ENCODE peak calls at places on chromosomes 11 and 22, in four cellular contexts. One of them, this sample, is unnamed.

GRCh38 chr11:35389897-35390462 is 29.4 kb downstream of the SLC1A2 start:
- DNase-seq in cardiac muscle cell: no peak
- DNase-seq in GM12865: peak
- DNase-seq in epithelial cell of esophagus: peak
- DNase-seq in this sample: no peak

GRCh38 chr22:48567213-48567975 is 1260.3 kb downstream of the BRD1 start:
- DNase-seq in epithelial cell of esophagus: no peak
- DNase-seq in cardiac muscle cell: no peak
- DNase-seq in GM12865: no peak
- DNase-seq in this sample: peak

GRCh38 chr11:36391062-36391461 is 95.0 kb downstream of the PRR5L start:
- DNase-seq in epithelial cell of esophagus: no peak
- DNase-seq in GM12865: no peak
- DNase-seq in cardiac muscle cell: no peak
- DNase-seq in this sample: no peak

GRCh38 chr11:1387961-1388762 is 1.6 kb upstream of the BRSK2 start:
- DNase-seq in cardiac muscle cell: no peak
- DNase-seq in GM12865: no peak
- DNase-seq in epithelial cell of esophagus: no peak
- DNase-seq in this sample: no peak

GRCh38 chr11:68996376-68997123 is 15.8 kb upstream of the MRGPRD start:
- DNase-seq in GM12865: no peak
- DNase-seq in cardiac muscle cell: no peak
- DNase-seq in epithelial cell of esophagus: no peak
- DNase-seq in this sample: no peak

GRCh38 chr11:134178275-134178674 is 45.5 kb downstream of the NCAPD3 start:
- DNase-seq in epithelial cell of esophagus: no peak
- DNase-seq in GM12865: no peak
- DNase-seq in cardiac muscle cell: no peak
- DNase-seq in this sample: no peak

GRCh38 chr11:91230647-91231046 is 994.0 kb upstream of the FAT3 start:
- DNase-seq in cardiac muscle cell: no peak
- DNase-seq in epithelial cell of esophagus: no peak
- DNase-seq in GM12865: no peak
- DNase-seq in this sample: no peak

GRCh38 chr11:68212421-68213134 is 518 bp downstream of the KMT5B start:
- DNase-seq in cardiac muscle cell: peak
- DNase-seq in GM12865: peak
- DNase-seq in epithelial cell of esophagus: peak
- DNase-seq in this sample: peak

GRCh38 chr11:69685348-69685747 is 10.2 kb upstream of the LTO1 start:
- DNase-seq in epithelial cell of esophagus: no peak
- DNase-seq in cardiac muscle cell: no peak
- DNase-seq in GM12865: no peak
- DNase-seq in this sample: no peak

GRCh38 chr11:22192642-22193347 is at the start of gene ANO5:
- DNase-seq in epithelial cell of esophagus: peak
- DNase-seq in GM12865: peak
- DNase-seq in cardiac muscle cell: peak
- DNase-seq in this sample: no peak

GRCh38 chr11:114109206-114110090 is 49.9 kb downstream of the ZBTB16 start:
- DNase-seq in epithelial cell of esophagus: no peak
- DNase-seq in cardiac muscle cell: no peak
- DNase-seq in GM12865: no peak
- DNase-seq in this sample: no peak

GRCh38 chr11:73053964-73054363 is 88.2 kb downstream of the FCHSD2 start:
- DNase-seq in GM12865: no peak
- DNase-seq in epithelial cell of esophagus: no peak
- DNase-seq in cardiac muscle cell: peak
- DNase-seq in this sample: no peak

GRCh38 chr11:57818812-57819211 is 57.2 kb downstream of the CTNND1 start:
- DNase-seq in epithelial cell of esophagus: no peak
- DNase-seq in GM12865: no peak
- DNase-seq in cardiac muscle cell: no peak
- DNase-seq in this sample: no peak

GRCh38 chr22:30202531-30203006 is 44.0 kb downstream of the LIF start:
- DNase-seq in cardiac muscle cell: peak
- DNase-seq in GM12865: no peak
- DNase-seq in epithelial cell of esophagus: peak
- DNase-seq in this sample: no peak

GRCh38 chr11:15673408-15673811 is 558.7 kb downstream of the INSC start:
- DNase-seq in GM12865: no peak
- DNase-seq in epithelial cell of esophagus: no peak
- DNase-seq in cardiac muscle cell: peak
- DNase-seq in this sample: no peak

GRCh38 chr22:33054276-33054675 is 3.9 kb downstream of the SYN3 start:
- DNase-seq in GM12865: no peak
- DNase-seq in epithelial cell of esophagus: no peak
- DNase-seq in cardiac muscle cell: no peak
- DNase-seq in this sample: no peak

GRCh38 chr22:39283312-39284141 is 35.9 kb downstream of the RPL3 start:
- DNase-seq in GM12865: no peak
- DNase-seq in cardiac muscle cell: peak
- DNase-seq in epithelial cell of esophagus: no peak
- DNase-seq in this sample: no peak

GRCh38 chr11:55942785-55943392 is 6.7 kb upstream of the OR5I1 start:
- DNase-seq in GM12865: peak
- DNase-seq in epithelial cell of esophagus: peak
- DNase-seq in cardiac muscle cell: peak
- DNase-seq in this sample: peak

GRCh38 chr11:117898059-117898458 is 21.6 kb upstream of the FXYD6 start:
- DNase-seq in GM12865: no peak
- DNase-seq in cardiac muscle cell: no peak
- DNase-seq in epithelial cell of esophagus: no peak
- DNase-seq in this sample: no peak

GRCh38 chr11:113881856-113882255 is 6.5 kb upstream of the USP28 start:
- DNase-seq in epithelial cell of esophagus: peak
- DNase-seq in GM12865: no peak
- DNase-seq in cardiac muscle cell: no peak
- DNase-seq in this sample: no peak

GRCh38 chr22:48918585-48919186 is 909.0 kb downstream of the BRD1 start:
- DNase-seq in cardiac muscle cell: no peak
- DNase-seq in epithelial cell of esophagus: no peak
- DNase-seq in GM12865: no peak
- DNase-seq in this sample: no peak

GRCh38 chr11:12503886-12504285 is 126.5 kb downstream of the PARVA start:
- DNase-seq in epithelial cell of esophagus: no peak
- DNase-seq in GM12865: no peak
- DNase-seq in cardiac muscle cell: no peak
- DNase-seq in this sample: no peak

GRCh38 chr11:113288286-113288863 is 26.0 kb upstream of the TTC12 start:
- DNase-seq in epithelial cell of esophagus: no peak
- DNase-seq in cardiac muscle cell: no peak
- DNase-seq in GM12865: no peak
- DNase-seq in this sample: no peak

GRCh38 chr11:119518746-119519382 is 95.9 kb upstream of the THY1 start:
- DNase-seq in epithelial cell of esophagus: peak
- DNase-seq in cardiac muscle cell: peak
- DNase-seq in GM12865: peak
- DNase-seq in this sample: peak

GRCh38 chr11:113162590-113162961 is 151.8 kb upstream of the TTC12 start:
- DNase-seq in epithelial cell of esophagus: no peak
- DNase-seq in cardiac muscle cell: peak
- DNase-seq in GM12865: no peak
- DNase-seq in this sample: no peak

GRCh38 chr11:57379732-57380131 is 1.2 kb downstream of the PRG3 start:
- DNase-seq in cardiac muscle cell: peak
- DNase-seq in epithelial cell of esophagus: peak
- DNase-seq in GM12865: no peak
- DNase-seq in this sample: no peak

GRCh38 chr22:32052259-32052658 is 9.2 kb downstream of the SLC5A1 start:
- DNase-seq in GM12865: no peak
- DNase-seq in epithelial cell of esophagus: no peak
- DNase-seq in cardiac muscle cell: no peak
- DNase-seq in this sample: no peak

GRCh38 chr11:19994712-19995111 is 165.6 kb downstream of the DBX1 start:
- DNase-seq in epithelial cell of esophagus: no peak
- DNase-seq in cardiac muscle cell: no peak
- DNase-seq in GM12865: no peak
- DNase-seq in this sample: no peak

GRCh38 chr11:112581747-112582146 is 321.1 kb upstream of the PLET1 start:
- DNase-seq in GM12865: peak
- DNase-seq in epithelial cell of esophagus: no peak
- DNase-seq in cardiac muscle cell: no peak
- DNase-seq in this sample: no peak

GRCh38 chr11:74923125-74923524 is 25.8 kb downstream of the XRRA1 start:
- DNase-seq in cardiac muscle cell: no peak
- DNase-seq in GM12865: no peak
- DNase-seq in epithelial cell of esophagus: peak
- DNase-seq in this sample: no peak

GRCh38 chr11:8794126-8794525 is 111.5 kb downstream of the RPL27A start:
- DNase-seq in GM12865: no peak
- DNase-seq in epithelial cell of esophagus: no peak
- DNase-seq in cardiac muscle cell: no peak
- DNase-seq in this sample: no peak
- H3K4me3 ChIP-seq in GM12865: no peak
- H3K4me3 ChIP-seq in epithelial cell of esophagus: no peak
- H3K4me3 ChIP-seq in cardiac muscle cell: no peak
- H3K4me3 ChIP-seq in this sample: no peak

DNA sequence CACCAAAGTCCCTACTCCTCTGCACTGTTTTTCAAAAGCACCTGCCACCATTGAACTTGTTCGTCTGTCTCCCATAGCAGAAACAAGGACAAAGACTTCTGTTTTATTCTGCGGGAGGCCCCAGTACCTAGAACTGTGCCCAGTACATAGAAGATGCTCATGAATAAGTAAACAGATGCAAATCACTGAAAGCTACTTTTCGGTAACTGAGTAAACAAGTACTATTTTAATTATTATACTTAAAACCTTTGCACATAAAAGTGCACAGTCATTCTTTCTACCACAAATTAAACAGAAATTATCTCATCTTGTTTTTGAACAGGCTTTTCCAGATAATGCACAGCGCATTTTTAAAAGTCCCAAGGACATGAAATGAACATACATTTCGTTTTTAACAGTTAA is 3.8 kb downstream of the NAP1L4 start:
- DNase-seq in GM12865: peak
- DNase-seq in cardiac muscle cell: no peak
- DNase-seq in epithelial cell of esophagus: no peak
- DNase-seq in this sample: peak
- H3K4me3 ChIP-seq in GM12865: peak
- H3K4me3 ChIP-seq in cardiac muscle cell: no peak
- H3K4me3 ChIP-seq in epithelial cell of esophagus: peak
- H3K4me3 ChIP-seq in this sample: peak

GRCh38 chr11:66071326-66071870 is 1.3 kb downstream of the PACS1 start:
- DNase-seq in epithelial cell of esophagus: no peak
- DNase-seq in cardiac muscle cell: no peak
- DNase-seq in GM12865: peak
- DNase-seq in this sample: no peak
- H3K4me3 ChIP-seq in epithelial cell of esophagus: peak
- H3K4me3 ChIP-seq in cardiac muscle cell: peak
- H3K4me3 ChIP-seq in GM12865: peak
- H3K4me3 ChIP-seq in this sample: peak

GRCh38 chr11:129234978-129235377 is 42.9 kb upstream of the ARHGAP32 start:
- DNase-seq in epithelial cell of esophagus: no peak
- DNase-seq in GM12865: no peak
- DNase-seq in cardiac muscle cell: no peak
- DNase-seq in this sample: no peak

GRCh38 chr11:129239207-129239606 is 47.1 kb upstream of the ARHGAP32 start:
- DNase-seq in epithelial cell of esophagus: no peak
- DNase-seq in cardiac muscle cell: no peak
- DNase-seq in GM12865: no peak
- DNase-seq in this sample: no peak

GRCh38 chr11:129236850-129237249 is 44.7 kb upstream of the ARHGAP32 start:
- DNase-seq in epithelial cell of esophagus: no peak
- DNase-seq in GM12865: no peak
- DNase-seq in cardiac muscle cell: no peak
- DNase-seq in this sample: no peak

GRCh38 chr11:129237880-129238638 is 45.9 kb upstream of the ARHGAP32 start:
- DNase-seq in GM12865: peak
- DNase-seq in epithelial cell of esophagus: no peak
- DNase-seq in cardiac muscle cell: no peak
- DNase-seq in this sample: no peak

DNA sequence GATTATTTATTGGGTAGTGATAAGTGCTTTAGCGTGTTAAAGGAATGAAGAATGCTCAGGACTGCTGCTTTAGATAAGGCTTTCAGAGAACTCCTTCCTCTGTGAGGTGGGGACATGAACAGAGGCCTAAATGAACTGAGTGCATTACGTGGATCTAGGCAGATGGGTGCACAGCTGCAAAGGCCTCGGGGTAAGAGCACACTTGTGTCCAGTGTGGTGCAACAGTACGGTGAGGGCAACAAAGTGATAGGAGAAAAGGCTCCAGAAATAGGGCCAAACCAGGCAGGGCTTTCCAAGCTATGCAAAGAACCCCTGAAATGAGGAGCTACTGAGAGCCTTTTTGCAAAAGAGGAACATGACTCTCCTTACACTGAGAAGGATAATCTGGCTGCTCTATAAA is 45.3 kb upstream of the ARHGAP32 start:
- DNase-seq in epithelial cell of esophagus: no peak
- DNase-seq in cardiac muscle cell: no peak
- DNase-seq in GM12865: no peak
- DNase-seq in this sample: no peak
- H3K4me3 ChIP-seq in epithelial cell of esophagus: no peak
- H3K4me3 ChIP-seq in cardiac muscle cell: no peak
- H3K4me3 ChIP-seq in GM12865: no peak
- H3K4me3 ChIP-seq in this sample: no peak

This sample was measured in Jurkat, Clone E6-1.